ENCODE peak calls at places on chromosomes 1 and 21, in four cellular contexts. N is foreskin melanocyte, P is spleen, R is dermis microvascular lymphatic vessel endothelial cell. B is an unnamed sample.

GRCh38 chr21:45618846-45619485 is 24.6 kb upstream of the PCBP3 start:
- DNase-seq in N (no peak), R (no peak), P (peak; percentile 56), B (no peak)

GRCh38 chr1:220235462-220235861 is 36.8 kb downstream of the RAB3GAP2 start:
- DNase-seq in N (no peak), R (no peak), P (no peak), B (no peak)

GRCh38 chr21:26170471-26171309 is at the start of gene APP:
- DNase-seq in R (peak; percentile 84), P (peak; percentile 98), N (peak; percentile 59), B (no peak)

GRCh38 chr1:204915856-204916485 is 45.3 kb downstream of the NFASC start:
- DNase-seq in P (no peak), R (no peak), N (no peak), B (no peak)

GRCh38 chr1:70284366-70284765 is 63.2 kb downstream of the SRSF11 start:
- DNase-seq in P (no peak), N (no peak), R (no peak), B (no peak)

GRCh38 chr1:182149411-182149965 is 88.0 kb upstream of the ZNF648 start:
- DNase-seq in N (no peak), P (no peak), R (no peak), B (peak; percentile 96)

GRCh38 chr1:50427818-50428779 is 4.9 kb upstream of the DMRTA2 start:
- DNase-seq in N (no peak), R (no peak), P (no peak), B (no peak)

GRCh38 chr1:204733869-204734596 is 48.5 kb upstream of the LRRN2 start:
- DNase-seq in R (no peak), N (no peak), P (no peak), B (no peak)

GRCh38 chr1:21586926-21587601 is 77.8 kb downstream of the ALPL start:
- DNase-seq in R (peak; percentile 93), N (peak; percentile 28), P (no peak), B (no peak)

GRCh38 chr1:81730881-81731280 is 69.9 kb upstream of the ADGRL2 start:
- DNase-seq in N (no peak), R (no peak), P (no peak), B (no peak)

GRCh38 chr1:52727114-52727586 is 897 bp downstream of the ZYG11B start:
- DNase-seq in R (peak; percentile 10), P (no peak), N (no peak), B (no peak)

GRCh38 chr1:2290595-2291510 is 62.7 kb downstream of the SKI start:
- DNase-seq in P (peak; percentile 92), N (peak; percentile 98), R (peak; percentile 93), B (peak; percentile 90)

GRCh38 chr1:38786040-38786436 is 73.5 kb downstream of the RRAGC start:
- DNase-seq in R (no peak), N (no peak), P (no peak), B (no peak)

GRCh38 chr1:28104866-28105467 is 16.6 kb upstream of the EYA3 start:
- DNase-seq in P (no peak), R (peak; percentile 58), N (no peak), B (no peak)

GRCh38 chr1:175195281-175195680 is 2.7 kb upstream of the KIAA0040 start:
- DNase-seq in N (no peak), P (no peak), R (no peak), B (no peak)

GRCh38 chr1:221247050-221247449 is 367.8 kb downstream of the HLX start:
- DNase-seq in P (no peak), R (no peak), N (no peak), B (no peak)

GRCh38 chr21:45766055-45766454 is 122.5 kb downstream of the PCBP3 start:
- DNase-seq in P (no peak), R (no peak), N (no peak), B (no peak)

GRCh38 chr21:38768385-38769071 is 37.2 kb upstream of the ETS2 start:
- DNase-seq in P (no peak), R (no peak), N (no peak), B (no peak)

GRCh38 chr1:192907545-192908243 is 98.9 kb downstream of the RGS2 start:
- DNase-seq in N (peak; percentile 92), R (no peak), P (no peak), B (peak; percentile 44)

GRCh38 chr1:5906116-5906515 is 86.1 kb downstream of the NPHP4 start:
- DNase-seq in N (no peak), P (peak; percentile 16), R (no peak), B (no peak)

GRCh38 chr1:238895911-238896310 is 490.5 kb upstream of the CHRM3 start:
- DNase-seq in P (no peak), R (no peak), N (no peak), B (no peak)

GRCh38 chr1:227540170-227541098 is 22.9 kb upstream of the ZNF678 start:
- DNase-seq in P (peak; percentile 61), R (no peak), N (no peak), B (no peak)

GRCh38 chr1:222995620-222996306 is 147.3 kb downstream of the TLR5 start:
- DNase-seq in R (peak; percentile 7), N (no peak), P (no peak), B (no peak)

GRCh38 chr21:44444286-44444931 is 10.9 kb upstream of the LRRC3 start:
- DNase-seq in N (no peak), P (peak; percentile 69), R (no peak), B (no peak)

GRCh38 chr1:67679691-67680090 is 5.3 kb upstream of the GADD45A start:
- DNase-seq in P (no peak), N (no peak), R (no peak), B (no peak)

GRCh38 chr1:25787477-25788043 is 12.4 kb upstream of the SELENON start:
- DNase-seq in N (peak; percentile 66), P (no peak), R (no peak), B (no peak)

GRCh38 chr1:201426395-201427310 is 5.1 kb upstream of the TNNI1 start:
- DNase-seq in P (peak; percentile 57), R (no peak), N (no peak), B (no peak)

GRCh38 chr1:99358771-99359170 is 94.5 kb downstream of the PLPPR4 start:
- DNase-seq in P (no peak), R (no peak), N (no peak), B (no peak)

GRCh38 chr1:19062258-19063029 is 106.0 kb upstream of the IFFO2 start:
- DNase-seq in P (no peak), R (no peak), N (no peak), B (no peak)

GRCh38 chr1:219871427-219872057 is 56.8 kb downstream of the SLC30A10 start:
- DNase-seq in R (no peak), P (no peak), N (no peak), B (no peak)

GRCh38 chr1:70737125-70737524 is 310.5 kb downstream of the PTGER3 start:
- DNase-seq in N (no peak), P (no peak), R (no peak), B (no peak)

GRCh38 chr1:247465796-247466195 is 7.9 kb upstream of the OR2B11 start:
- DNase-seq in N (no peak), R (no peak), P (no peak), B (no peak)

GRCh38 chr21:45818276-45818903 is 163.2 kb upstream of the COL6A1 start:
- DNase-seq in R (no peak), P (no peak), N (no peak), B (peak; percentile 89)

GRCh38 chr1:163528710-163529348 is 207.1 kb downstream of the NUF2 start:
- DNase-seq in P (no peak), R (peak; percentile 24), N (peak; percentile 7), B (no peak)

GRCh38 chr1:10398278-10398733 is 558 bp upstream of the PGD start:
- DNase-seq in P (no peak), R (no peak), N (no peak), B (no peak)

GRCh38 chr1:151157067-151157531 is 650 bp downstream of the TNFAIP8L2 start:
- DNase-seq in R (no peak), P (peak; percentile 90), N (no peak), B (peak; percentile 91)

GRCh38 chr1:3312894-3313578 is 141.4 kb upstream of the ARHGEF16 start:
- DNase-seq in R (peak; percentile 82), P (no peak), N (peak; percentile 83), B (no peak)